ENCODE peak calls at places on chromosomes 3 and 15, in eight cellular contexts. One of them, this sample, is unnamed.

GRCh38 chr3:98095870-98096269 is 8.9 kb downstream of the OR5AC2 start:
- DNase-seq in neural crest cell: no peak
- DNase-seq in NCI-H1092: no peak
- DNase-seq in choroid plexus epithelial cell: no peak
- DNase-seq in stimulated activated effector memory CD8-positive, alpha-beta T cell treated with anti-CD3 and anti-CD28 coated beads, Interleukin-12 subunit alpha, Interleukin-12 subunit beta, amount 100 ng/mL, for 72 hours: no peak
- DNase-seq in GM20000: no peak
- DNase-seq in EH: no peak
- DNase-seq in activated CD8-positive, alpha-beta memory T cell treated with anti-CD3 and anti-CD28 coated beads, Interleukin-2, amount 50 U/mL, for 48 hours: no peak
- DNase-seq in this sample: no peak

GRCh38 chr3:9916734-9917680 is at the start of gene IL17RC:
- DNase-seq in neural crest cell: peak
- DNase-seq in NCI-H1092: no peak
- DNase-seq in choroid plexus epithelial cell: peak
- DNase-seq in stimulated activated effector memory CD8-positive, alpha-beta T cell treated with anti-CD3 and anti-CD28 coated beads, Interleukin-12 subunit alpha, Interleukin-12 subunit beta, amount 100 ng/mL, for 72 hours: no peak
- DNase-seq in GM20000: peak
- DNase-seq in EH: peak
- DNase-seq in activated CD8-positive, alpha-beta memory T cell treated with anti-CD3 and anti-CD28 coated beads, Interleukin-2, amount 50 U/mL, for 48 hours: peak
- DNase-seq in this sample: peak

GRCh38 chr15:72554471-72555425 is 80.6 kb downstream of the ARIH1 start:
- DNase-seq in neural crest cell: no peak
- DNase-seq in NCI-H1092: no peak
- DNase-seq in choroid plexus epithelial cell: peak
- DNase-seq in stimulated activated effector memory CD8-positive, alpha-beta T cell treated with anti-CD3 and anti-CD28 coated beads, Interleukin-12 subunit alpha, Interleukin-12 subunit beta, amount 100 ng/mL, for 72 hours: peak
- DNase-seq in GM20000: no peak
- DNase-seq in EH: peak
- DNase-seq in activated CD8-positive, alpha-beta memory T cell treated with anti-CD3 and anti-CD28 coated beads, Interleukin-2, amount 50 U/mL, for 48 hours: no peak
- DNase-seq in this sample: peak

GRCh38 chr3:67819447-67819846 is 165.0 kb upstream of the SUCLG2 start:
- DNase-seq in neural crest cell: no peak
- DNase-seq in NCI-H1092: no peak
- DNase-seq in choroid plexus epithelial cell: peak
- DNase-seq in stimulated activated effector memory CD8-positive, alpha-beta T cell treated with anti-CD3 and anti-CD28 coated beads, Interleukin-12 subunit alpha, Interleukin-12 subunit beta, amount 100 ng/mL, for 72 hours: no peak
- DNase-seq in GM20000: no peak
- DNase-seq in EH: no peak
- DNase-seq in activated CD8-positive, alpha-beta memory T cell treated with anti-CD3 and anti-CD28 coated beads, Interleukin-2, amount 50 U/mL, for 48 hours: no peak
- DNase-seq in this sample: no peak

GRCh38 chr3:176262071-176262470 is 935.2 kb downstream of the TBL1XR1 start:
- DNase-seq in neural crest cell: no peak
- DNase-seq in NCI-H1092: no peak
- DNase-seq in choroid plexus epithelial cell: no peak
- DNase-seq in stimulated activated effector memory CD8-positive, alpha-beta T cell treated with anti-CD3 and anti-CD28 coated beads, Interleukin-12 subunit alpha, Interleukin-12 subunit beta, amount 100 ng/mL, for 72 hours: no peak
- DNase-seq in GM20000: no peak
- DNase-seq in EH: peak
- DNase-seq in activated CD8-positive, alpha-beta memory T cell treated with anti-CD3 and anti-CD28 coated beads, Interleukin-2, amount 50 U/mL, for 48 hours: no peak
- DNase-seq in this sample: no peak

GRCh38 chr3:108342829-108343478 is 46.6 kb downstream of the HHLA2 start:
- DNase-seq in neural crest cell: no peak
- DNase-seq in NCI-H1092: no peak
- DNase-seq in choroid plexus epithelial cell: peak
- DNase-seq in stimulated activated effector memory CD8-positive, alpha-beta T cell treated with anti-CD3 and anti-CD28 coated beads, Interleukin-12 subunit alpha, Interleukin-12 subunit beta, amount 100 ng/mL, for 72 hours: peak
- DNase-seq in GM20000: no peak
- DNase-seq in EH: no peak
- DNase-seq in activated CD8-positive, alpha-beta memory T cell treated with anti-CD3 and anti-CD28 coated beads, Interleukin-2, amount 50 U/mL, for 48 hours: no peak
- DNase-seq in this sample: no peak

GRCh38 chr3:14319654-14320182 is 82.7 kb upstream of the SLC6A6 start:
- DNase-seq in neural crest cell: peak
- DNase-seq in NCI-H1092: no peak
- DNase-seq in choroid plexus epithelial cell: peak
- DNase-seq in stimulated activated effector memory CD8-positive, alpha-beta T cell treated with anti-CD3 and anti-CD28 coated beads, Interleukin-12 subunit alpha, Interleukin-12 subunit beta, amount 100 ng/mL, for 72 hours: peak
- DNase-seq in GM20000: peak
- DNase-seq in EH: peak
- DNase-seq in activated CD8-positive, alpha-beta memory T cell treated with anti-CD3 and anti-CD28 coated beads, Interleukin-2, amount 50 U/mL, for 48 hours: no peak
- DNase-seq in this sample: peak

GRCh38 chr15:90987561-90988141 is 6.7 kb downstream of the PRC1 start:
- DNase-seq in neural crest cell: no peak
- DNase-seq in NCI-H1092: no peak
- DNase-seq in choroid plexus epithelial cell: no peak
- DNase-seq in stimulated activated effector memory CD8-positive, alpha-beta T cell treated with anti-CD3 and anti-CD28 coated beads, Interleukin-12 subunit alpha, Interleukin-12 subunit beta, amount 100 ng/mL, for 72 hours: no peak
- DNase-seq in GM20000: no peak
- DNase-seq in EH: peak
- DNase-seq in activated CD8-positive, alpha-beta memory T cell treated with anti-CD3 and anti-CD28 coated beads, Interleukin-2, amount 50 U/mL, for 48 hours: no peak
- DNase-seq in this sample: peak

GRCh38 chr15:76062282-76062681 is 2.5 kb downstream of the TMEM266 start:
- DNase-seq in neural crest cell: no peak
- DNase-seq in NCI-H1092: no peak
- DNase-seq in choroid plexus epithelial cell: peak
- DNase-seq in stimulated activated effector memory CD8-positive, alpha-beta T cell treated with anti-CD3 and anti-CD28 coated beads, Interleukin-12 subunit alpha, Interleukin-12 subunit beta, amount 100 ng/mL, for 72 hours: no peak
- DNase-seq in GM20000: no peak
- DNase-seq in EH: no peak
- DNase-seq in activated CD8-positive, alpha-beta memory T cell treated with anti-CD3 and anti-CD28 coated beads, Interleukin-2, amount 50 U/mL, for 48 hours: no peak
- DNase-seq in this sample: no peak

GRCh38 chr3:138938056-138938876 is 8.7 kb downstream of the FOXL2 start:
- DNase-seq in neural crest cell: no peak
- DNase-seq in NCI-H1092: no peak
- DNase-seq in choroid plexus epithelial cell: no peak
- DNase-seq in stimulated activated effector memory CD8-positive, alpha-beta T cell treated with anti-CD3 and anti-CD28 coated beads, Interleukin-12 subunit alpha, Interleukin-12 subunit beta, amount 100 ng/mL, for 72 hours: no peak
- DNase-seq in GM20000: no peak
- DNase-seq in EH: no peak
- DNase-seq in activated CD8-positive, alpha-beta memory T cell treated with anti-CD3 and anti-CD28 coated beads, Interleukin-2, amount 50 U/mL, for 48 hours: peak
- DNase-seq in this sample: no peak